ENCODE peak calls at places on chromosomes 16 and 17, in five cellular contexts. One of them, this sample, is unnamed.
A peak's percentile ranks its signal among the peaks of the same experiment; 100 is the strongest.

GRCh38 chr17:47829870-47830269 is 1.5 kb downstream of the MRPL10 start:
- DNase-seq in GM12864: no peak
- DNase-seq in progenitor cell of endocrine pancreas: no peak
- DNase-seq in neural progenitor cell: no peak
- DNase-seq in mammary epithelial cell: no peak
- DNase-seq in this sample: no peak

GRCh38 chr17:81465912-81466311 is 46.7 kb downstream of the ACTG1 start:
- DNase-seq in GM12864: no peak
- DNase-seq in progenitor cell of endocrine pancreas: no peak
- DNase-seq in neural progenitor cell: no peak
- DNase-seq in mammary epithelial cell: no peak
- DNase-seq in this sample: no peak

GRCh38 chr17:62043602-62044001 is 21.5 kb downstream of the MED13 start:
- DNase-seq in GM12864: no peak
- DNase-seq in progenitor cell of endocrine pancreas: no peak
- DNase-seq in neural progenitor cell: no peak
- DNase-seq in mammary epithelial cell: no peak
- DNase-seq in this sample: no peak

GRCh38 chr17:38761612-38762011 is 9.1 kb downstream of the PSMB3 start:
- DNase-seq in GM12864: no peak
- DNase-seq in progenitor cell of endocrine pancreas: no peak
- DNase-seq in neural progenitor cell: peak; percentile 71
- DNase-seq in mammary epithelial cell: peak; percentile 7
- DNase-seq in this sample: peak; percentile 37

GRCh38 chr16:88454315-88455057 is 1.4 kb downstream of the ZFPM1 start:
- DNase-seq in GM12864: no peak
- DNase-seq in progenitor cell of endocrine pancreas: no peak
- DNase-seq in neural progenitor cell: peak; percentile 56
- DNase-seq in mammary epithelial cell: peak; percentile 41
- DNase-seq in this sample: peak; percentile 35

GRCh38 chr16:85724126-85724879 is 26.6 kb downstream of the C16orf74 start:
- DNase-seq in GM12864: no peak
- DNase-seq in progenitor cell of endocrine pancreas: no peak
- DNase-seq in neural progenitor cell: no peak
- DNase-seq in mammary epithelial cell: no peak
- DNase-seq in this sample: no peak

GRCh38 chr17:81409190-81409935 is 14.1 kb downstream of the BAHCC1 start:
- DNase-seq in GM12864: no peak
- DNase-seq in progenitor cell of endocrine pancreas: no peak
- DNase-seq in neural progenitor cell: peak; percentile 75
- DNase-seq in mammary epithelial cell: no peak
- DNase-seq in this sample: no peak

GRCh38 chr16:83744521-83744981 is 63.2 kb upstream of the HSBP1 start:
- DNase-seq in GM12864: no peak
- DNase-seq in progenitor cell of endocrine pancreas: no peak
- DNase-seq in neural progenitor cell: no peak
- DNase-seq in mammary epithelial cell: peak; percentile 14
- DNase-seq in this sample: peak; percentile 28

GRCh38 chr16:8773537-8773936 is 23.9 kb downstream of the TMEM186 start:
- DNase-seq in GM12864: no peak
- DNase-seq in progenitor cell of endocrine pancreas: no peak
- DNase-seq in neural progenitor cell: no peak
- DNase-seq in mammary epithelial cell: no peak
- DNase-seq in this sample: no peak

GRCh38 chr17:27333410-27333980 is 39.6 kb downstream of the WSB1 start:
- DNase-seq in GM12864: no peak
- DNase-seq in progenitor cell of endocrine pancreas: no peak
- DNase-seq in neural progenitor cell: no peak
- DNase-seq in mammary epithelial cell: no peak
- DNase-seq in this sample: no peak

GRCh38 chr16:27164280-27164837 is 39.0 kb upstream of the KDM8 start:
- DNase-seq in GM12864: no peak
- DNase-seq in progenitor cell of endocrine pancreas: no peak
- DNase-seq in neural progenitor cell: no peak
- DNase-seq in mammary epithelial cell: no peak
- DNase-seq in this sample: no peak

GRCh38 chr16:85767569-85767968 is 16.7 kb upstream of the C16orf74 start:
- DNase-seq in GM12864: no peak
- DNase-seq in progenitor cell of endocrine pancreas: no peak
- DNase-seq in neural progenitor cell: no peak
- DNase-seq in mammary epithelial cell: peak; percentile 92
- DNase-seq in this sample: no peak

GRCh38 chr16:73145166-73145565 is 97.2 kb upstream of the ZFHX3 start:
- DNase-seq in GM12864: no peak
- DNase-seq in progenitor cell of endocrine pancreas: no peak
- DNase-seq in neural progenitor cell: peak; percentile 13
- DNase-seq in mammary epithelial cell: no peak
- DNase-seq in this sample: peak; percentile 16

GRCh38 chr16:10828851-10829331 is 10.3 kb upstream of the TVP23A start:
- DNase-seq in GM12864: no peak
- DNase-seq in progenitor cell of endocrine pancreas: no peak
- DNase-seq in neural progenitor cell: no peak
- DNase-seq in mammary epithelial cell: peak; percentile 73
- DNase-seq in this sample: no peak

DNA sequence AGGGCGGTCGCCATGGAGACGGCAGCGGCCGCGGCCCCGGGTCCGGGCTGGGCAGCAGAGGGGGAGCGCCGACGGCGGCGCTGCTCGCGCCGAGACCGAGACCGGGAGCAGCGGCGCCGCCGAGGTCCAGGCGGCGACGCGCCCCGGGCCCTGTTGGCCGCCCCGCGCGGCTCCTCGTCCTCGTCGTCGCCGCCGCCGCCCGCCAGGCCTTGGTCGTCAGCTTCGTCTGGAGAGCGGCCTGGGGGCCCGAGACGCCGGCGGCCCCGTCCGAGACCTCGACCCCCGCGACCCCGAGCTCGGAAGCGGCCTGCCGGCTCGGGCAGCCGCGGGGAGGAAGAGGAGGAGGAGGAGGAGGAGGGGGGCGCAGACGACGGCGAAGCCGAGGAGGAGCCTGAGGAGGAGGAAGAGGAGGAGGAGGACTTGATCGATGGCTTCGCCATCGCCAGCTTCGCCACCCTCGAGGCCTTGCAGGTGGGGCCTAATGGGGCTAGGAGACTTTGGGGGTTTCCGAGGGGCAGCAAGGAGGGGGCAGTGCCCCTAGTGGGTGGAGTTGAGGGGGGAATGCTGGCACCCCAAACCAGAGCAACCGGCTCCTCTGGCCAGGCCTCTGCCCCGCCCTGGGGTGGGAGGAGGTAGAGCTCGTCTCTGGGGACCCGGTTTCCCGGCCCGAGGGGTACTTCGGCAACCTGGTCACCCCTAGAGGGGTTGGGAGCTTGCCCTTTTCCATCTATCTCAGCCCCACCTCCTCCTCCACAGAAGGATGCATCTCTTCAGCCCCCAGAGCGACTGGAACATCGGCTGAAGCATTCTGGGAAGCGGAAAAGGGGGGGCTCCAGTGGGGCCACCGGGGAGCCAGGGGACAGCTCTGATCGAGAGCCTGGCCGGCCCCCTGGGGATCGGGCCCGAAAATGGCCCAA is 1.5 kb downstream of the FBRS start:
- DNase-seq in GM12864: no peak
- DNase-seq in progenitor cell of endocrine pancreas: no peak
- DNase-seq in neural progenitor cell: peak; percentile 88
- DNase-seq in mammary epithelial cell: peak; percentile 35
- DNase-seq in this sample: peak; percentile 74
- TF ChIP-seq CTCF in GM12864: peak; percentile 31
- TF ChIP-seq CTCF in progenitor cell of endocrine pancreas: peak; percentile 21
- TF ChIP-seq CTCF in neural progenitor cell: no peak
- TF ChIP-seq CTCF in mammary epithelial cell: no peak
- TF ChIP-seq CTCF in this sample: no peak

GRCh38 chr17:80103686-80104085 is 2.3 kb downstream of the GAA start:
- DNase-seq in GM12864: no peak
- DNase-seq in progenitor cell of endocrine pancreas: no peak
- DNase-seq in neural progenitor cell: no peak
- DNase-seq in mammary epithelial cell: no peak
- DNase-seq in this sample: no peak
- TF ChIP-seq CTCF in GM12864: no peak
- TF ChIP-seq CTCF in progenitor cell of endocrine pancreas: no peak
- TF ChIP-seq CTCF in neural progenitor cell: no peak
- TF ChIP-seq CTCF in mammary epithelial cell: no peak
- TF ChIP-seq CTCF in this sample: no peak

GRCh38 chr16:1095450-1096163 is 437 bp downstream of the C1QTNF8 start:
- DNase-seq in GM12864: no peak
- DNase-seq in progenitor cell of endocrine pancreas: no peak
- DNase-seq in neural progenitor cell: no peak
- DNase-seq in mammary epithelial cell: no peak
- DNase-seq in this sample: no peak
- TF ChIP-seq CTCF in GM12864: no peak
- TF ChIP-seq CTCF in progenitor cell of endocrine pancreas: no peak
- TF ChIP-seq CTCF in neural progenitor cell: no peak
- TF ChIP-seq CTCF in mammary epithelial cell: no peak
- TF ChIP-seq CTCF in this sample: no peak

GRCh38 chr17:55585629-55586028 is 74.4 kb upstream of the SMIM36 start:
- DNase-seq in GM12864: no peak
- DNase-seq in progenitor cell of endocrine pancreas: no peak
- DNase-seq in neural progenitor cell: no peak
- DNase-seq in mammary epithelial cell: no peak
- DNase-seq in this sample: no peak
- TF ChIP-seq CTCF in GM12864: no peak
- TF ChIP-seq CTCF in progenitor cell of endocrine pancreas: no peak
- TF ChIP-seq CTCF in neural progenitor cell: no peak
- TF ChIP-seq CTCF in mammary epithelial cell: peak; percentile 11
- TF ChIP-seq CTCF in this sample: no peak

GRCh38 chr17:8887834-8888703 is 20.6 kb upstream of the PIK3R6 start:
- DNase-seq in GM12864: no peak
- DNase-seq in progenitor cell of endocrine pancreas: no peak
- DNase-seq in neural progenitor cell: peak; percentile 88
- DNase-seq in mammary epithelial cell: no peak
- DNase-seq in this sample: peak; percentile 79
- TF ChIP-seq CTCF in GM12864: no peak
- TF ChIP-seq CTCF in progenitor cell of endocrine pancreas: peak; percentile 43
- TF ChIP-seq CTCF in neural progenitor cell: peak; percentile 63
- TF ChIP-seq CTCF in mammary epithelial cell: no peak
- TF ChIP-seq CTCF in this sample: peak; percentile 41

This sample was measured in nephron progenitor cell.